ENCODE peak calls at places on chromosomes 4 and X, in nine cellular contexts. Y is tibial artery; Q is IMR-90; J is effector memory CD8-positive, alpha-beta T cell; U is left colon; F is NB4; V is CD4-positive, alpha-beta T cell; I is stimulated activated CD4-positive, alpha-beta T cell treated with anti-CD3 and anti-CD28 coated beads, TNF-alpha, amount 100 ng/mL, for 4 hours; B is NCI-H2171 treated with DMSO at 0.1 percent for 48 hours. L is an unnamed sample.

GRCh38 chr4:19375931-19376330 is 875.8 kb upstream of the SLIT2 start:
- DNase-seq in Y (no peak), Q (peak), J (no peak), U (no peak), F (no peak), V (no peak), I (no peak), B (no peak), L (no peak)

GRCh38 chr4:19254476-19254875 is 997.2 kb upstream of the SLIT2 start:
- DNase-seq in Y (no peak), Q (no peak), J (no peak), U (no peak), F (no peak), V (no peak), I (no peak), B (no peak), L (no peak)

GRCh38 chr4:152575533-152575932 is 39.6 kb upstream of the FBXW7 start:
- DNase-seq in Y (no peak), Q (no peak), J (no peak), U (no peak), F (no peak), V (no peak), I (no peak), B (no peak), L (no peak)

GRCh38 chr4:120043828-120044227 is 22.8 kb downstream of the MAD2L1 start:
- DNase-seq in Y (no peak), Q (no peak), J (no peak), U (no peak), F (no peak), V (no peak), I (no peak), B (no peak), L (no peak)

GRCh38 chr4:161522031-161522430 is 641.8 kb downstream of the FSTL5 start:
- DNase-seq in Y (no peak), Q (no peak), J (no peak), U (no peak), F (no peak), V (no peak), I (no peak), B (peak), L (no peak)

GRCh38 chr4:174450051-174450450 is 72.2 kb downstream of the HPGD start:
- DNase-seq in Y (no peak), Q (no peak), J (no peak), U (no peak), F (no peak), V (no peak), I (no peak), B (no peak), L (no peak)

GRCh38 chrX:150934453-150934852 is 36.0 kb upstream of the CD99L2 start:
- DNase-seq in Y (no peak), Q (peak), J (no peak), U (no peak), F (no peak), V (no peak), I (no peak), B (no peak), L (no peak)

GRCh38 chrX:37509349-37509748 is 62.1 kb upstream of the LANCL3 start:
- DNase-seq in Y (no peak), Q (no peak), J (peak), U (no peak), F (peak), V (no peak), I (no peak), B (peak), L (no peak)

GRCh38 chrX:19386679-19387078 is 43.0 kb downstream of the PDHA1 start:
- DNase-seq in Y (no peak), Q (no peak), J (no peak), U (no peak), F (no peak), V (no peak), I (no peak), B (no peak), L (no peak)

GRCh38 chr4:163391756-163392155 is 48.1 kb downstream of the NPY5R start:
- DNase-seq in Y (no peak), Q (no peak), J (no peak), U (no peak), F (no peak), V (no peak), I (no peak), B (no peak), L (no peak)

GRCh38 chr4:77209936-77210335 is 52.9 kb downstream of the CCNG2 start:
- DNase-seq in Y (no peak), Q (no peak), J (no peak), U (no peak), F (no peak), V (no peak), I (no peak), B (no peak), L (no peak)

GRCh38 chr4:60223098-60223497 is 977.0 kb upstream of the ADGRL3 start:
- DNase-seq in Y (no peak), Q (no peak), J (no peak), U (no peak), F (no peak), V (no peak), I (no peak), B (no peak), L (no peak)

GRCh38 chrX:113741744-113742143 is 842.1 kb upstream of the HTR2C start:
- DNase-seq in Y (no peak), Q (no peak), J (no peak), U (no peak), F (peak), V (no peak), I (no peak), B (no peak), L (no peak)

GRCh38 chr4:10664408-10664807 is 20.2 kb downstream of the CLNK start:
- DNase-seq in Y (no peak), Q (peak), J (no peak), U (no peak), F (no peak), V (no peak), I (no peak), B (no peak), L (no peak)

GRCh38 chrX:435536-436122 is 48.9 kb upstream of the PPP2R3B start:
- DNase-seq in Y (no peak), Q (no peak), J (no peak), U (no peak), F (no peak), V (no peak), I (no peak), B (no peak), L (no peak)

GRCh38 chr4:35511851-35512250 is 732.5 kb downstream of the ARAP2 start:
- DNase-seq in Y (no peak), Q (no peak), J (no peak), U (no peak), F (no peak), V (no peak), I (no peak), B (peak), L (no peak)

GRCh38 chr4:183602444-183603102 is 56.4 kb downstream of the RWDD4 start:
- DNase-seq in Y (no peak), Q (peak), J (no peak), U (no peak), F (no peak), V (no peak), I (no peak), B (no peak), L (no peak)

GRCh38 chrX:110403839-110404238 is 45.2 kb downstream of the RTL9 start:
- DNase-seq in Y (no peak), Q (peak), J (no peak), U (no peak), F (no peak), V (no peak), I (no peak), B (no peak), L (no peak)

GRCh38 chr4:128827280-128827679 is 17.8 kb downstream of the JADE1 start:
- DNase-seq in Y (no peak), Q (no peak), J (no peak), U (no peak), F (no peak), V (no peak), I (no peak), B (no peak), L (no peak)

GRCh38 chrX:154991476-154991875 is 31.0 kb downstream of the F8 start:
- DNase-seq in Y (no peak), Q (no peak), J (no peak), U (no peak), F (no peak), V (no peak), I (no peak), B (no peak), L (no peak)

GRCh38 chr4:142698541-142698940 is 147.6 kb downstream of the INPP4B start:
- DNase-seq in Y (no peak), Q (no peak), J (no peak), U (no peak), F (no peak), V (no peak), I (no peak), B (no peak), L (no peak)

GRCh38 chr4:117400039-117400835 is 314.9 kb upstream of the TRAM1L1 start:
- DNase-seq in Y (no peak), Q (peak), J (no peak), U (no peak), F (no peak), V (no peak), I (no peak), B (no peak), L (no peak)

GRCh38 chr4:3401436-3402171 is 40.2 kb upstream of the HGFAC start:
- DNase-seq in Y (no peak), Q (no peak), J (no peak), U (no peak), F (no peak), V (no peak), I (no peak), B (no peak), L (no peak)

GRCh38 chr4:4694296-4694772 is 152.5 kb upstream of the STX18 start:
- DNase-seq in Y (no peak), Q (peak), J (no peak), U (no peak), F (peak), V (no peak), I (no peak), B (no peak), L (no peak)

GRCh38 chr4:56783986-56784385 is 37.5 kb downstream of the SPINK2 start:
- DNase-seq in Y (no peak), Q (no peak), J (no peak), U (no peak), F (no peak), V (no peak), I (no peak), B (no peak), L (no peak)

GRCh38 chr4:162977788-162978187 is 188.9 kb downstream of the NAF1 start:
- DNase-seq in Y (no peak), Q (no peak), J (no peak), U (no peak), F (no peak), V (no peak), I (no peak), B (no peak), L (no peak)

GRCh38 chrX:84469226-84469625 is 33.0 kb downstream of the HDX start:
- DNase-seq in Y (no peak), Q (peak), J (no peak), U (no peak), F (peak), V (no peak), I (no peak), B (peak), L (no peak)

GRCh38 chrX:133670394-133670793 is 255.1 kb upstream of the GPC4 start:
- DNase-seq in Y (no peak), Q (peak), J (no peak), U (no peak), F (peak), V (no peak), I (no peak), B (peak), L (peak)

GRCh38 chrX:34521563-34521962 is 135.5 kb downstream of the TMEM47 start:
- DNase-seq in Y (no peak), Q (peak), J (no peak), U (no peak), F (peak), V (no peak), I (no peak), B (no peak), L (no peak)